ENCODE peak calls at places on chromosomes 13 and 19, in ten cellular contexts. S, B, X, L, K, D, U, Z, E and P are unnamed samples.

GRCh38 chr13:79837741-79838450 is 356.9 kb downstream of the NDFIP2 start:
- DNase-seq in E (no peak), U (no peak), K (peak; percentile 80), D (no peak), X (no peak), L (peak; percentile 39), Z (no peak), B (no peak), S (no peak), P (no peak)

GRCh38 chr19:8446055-8446709 is 1.4 kb downstream of the HNRNPM start:
- DNase-seq in Z (no peak), S (no peak), D (no peak), E (no peak), B (no peak), K (no peak), L (peak; percentile 22), X (peak; percentile 26), U (no peak), P (no peak)

GRCh38 chr19:38741670-38742069 is 2.6 kb downstream of the CAPN12 start:
- DNase-seq in K (no peak), X (peak; percentile 54), Z (no peak), E (no peak), D (no peak), S (no peak), L (no peak), B (no peak), U (no peak), P (no peak)

GRCh38 chr19:2977001-2977685 is at the start of gene TLE6:
- DNase-seq in S (peak; percentile 92), B (peak; percentile 90), L (peak; percentile 97), E (peak; percentile 89), K (peak; percentile 95), X (peak; percentile 97), Z (peak; percentile 95), U (peak; percentile 94), D (peak; percentile 96), P (peak; percentile 98)

GRCh38 chr19:49119411-49120324 is at the start of gene PPFIA3:
- DNase-seq in S (no peak), E (no peak), B (peak; percentile 15), X (peak; percentile 82), L (peak; percentile 69), K (peak; percentile 54), Z (peak; percentile 0), U (no peak), D (no peak), P (peak; percentile 65)

GRCh38 chr19:47716270-47716937 is 3.2 kb downstream of the EHD2 start:
- DNase-seq in L (no peak), D (no peak), K (peak; percentile 31), X (no peak), E (no peak), S (no peak), U (peak; percentile 48), Z (no peak), B (no peak), P (no peak)

GRCh38 chr19:35757231-35757748 is 461 bp upstream of the HSPB6 start:
- DNase-seq in S (no peak), D (no peak), E (no peak), K (peak; percentile 67), B (peak; percentile 60), U (peak; percentile 74), X (peak; percentile 91), L (peak; percentile 99), Z (peak; percentile 63), P (peak; percentile 81)

GRCh38 chr13:75137911-75138571 is 343.9 kb downstream of the TBC1D4 start:
- DNase-seq in K (no peak), U (no peak), Z (no peak), B (no peak), E (no peak), D (no peak), L (peak; percentile 23), X (no peak), S (no peak), P (no peak)

GRCh38 chr13:60463787-60464186 is 66.8 kb downstream of the TDRD3 start:
- DNase-seq in S (no peak), B (no peak), U (peak; percentile 18), Z (no peak), E (no peak), D (no peak), X (no peak), K (no peak), L (no peak), P (no peak)

GRCh38 chr19:8158411-8159074 is 9.2 kb upstream of the FBN3 start:
- DNase-seq in E (peak; percentile 19), U (peak; percentile 97), D (peak; percentile 75), Z (peak; percentile 84), S (peak; percentile 26), B (peak; percentile 28), X (no peak), K (peak; percentile 79), L (peak; percentile 93), P (peak; percentile 70)

GRCh38 chr13:46321494-46322225 is 65.4 kb downstream of the RUBCNL start:
- DNase-seq in Z (peak; percentile 18), E (peak; percentile 50), L (peak; percentile 80), K (peak; percentile 61), X (peak; percentile 78), D (peak; percentile 81), B (peak; percentile 26), S (peak; percentile 48), U (peak; percentile 88), P (peak; percentile 58)

GRCh38 chr13:109989686-109990085 is 203.3 kb upstream of the IRS2 start:
- DNase-seq in D (no peak), K (no peak), L (peak; percentile 59), U (no peak), B (no peak), S (no peak), X (no peak), Z (no peak), E (no peak), P (no peak)

GRCh38 chr19:24062222-24062621 is 24.8 kb upstream of the ZNF254 start:
- DNase-seq in K (peak; percentile 50), S (no peak), X (no peak), B (no peak), D (no peak), U (no peak), L (no peak), Z (no peak), E (no peak), P (no peak)